ENCODE peak calls at places on chromosomes 16 and 17, in seven cellular contexts. W is Peyer's patch, B is NB4, H is fibroblast of villous mesenchyme, V is left ventricle myocardium inferior, P is AG04450, O is endothelial cell. T is an unnamed sample.

GRCh38 chr17:81603846-81604610 is 32.9 kb downstream of the NPLOC4 start:
- DNase-seq in P (no peak), B (no peak), W (no peak), V (no peak), O (no peak), H (no peak), T (no peak)

GRCh38 chr17:29514792-29515191 is 52.0 kb downstream of the ABHD15 start:
- DNase-seq in O (no peak), H (peak; percentile 10), V (no peak), W (no peak), B (no peak), P (no peak), T (no peak)

GRCh38 chr17:80005360-80006338 is 30.0 kb downstream of the TBC1D16 start:
- DNase-seq in B (peak; percentile 63), P (no peak), H (no peak), O (peak; percentile 68), W (no peak), V (no peak), T (peak; percentile 77)

GRCh38 chr17:4110152-4110551 is 32.7 kb downstream of the ZZEF1 start:
- DNase-seq in P (no peak), V (no peak), H (peak; percentile 51), B (no peak), W (no peak), O (no peak), T (no peak)

GRCh38 chr17:79874329-79874981 is 35.2 kb upstream of the CBX4 start:
- DNase-seq in O (peak; percentile 31), H (peak; percentile 25), V (no peak), W (peak; percentile 18), P (no peak), B (peak; percentile 53), T (no peak)

GRCh38 chr17:66661411-66661843 is 173.5 kb upstream of the CACNG5 start:
- DNase-seq in O (no peak), P (no peak), B (peak; percentile 48), V (no peak), H (peak; percentile 29), W (no peak), T (no peak)

GRCh38 chr17:72126575-72127486 is 6.0 kb downstream of the SOX9 start:
- DNase-seq in O (no peak), B (no peak), W (no peak), H (peak; percentile 24), V (no peak), P (no peak), T (no peak)

GRCh38 chr17:73566905-73567782 is 77.1 kb downstream of the SDK2 start:
- DNase-seq in W (no peak), V (no peak), P (no peak), H (no peak), B (no peak), O (no peak), T (no peak)

GRCh38 chr17:79005063-79005861 is 4.3 kb downstream of the CANT1 start:
- DNase-seq in V (no peak), B (no peak), O (no peak), H (no peak), W (peak; percentile 88), P (no peak), T (peak; percentile 77)

GRCh38 chr17:33871720-33872535 is 383.2 kb upstream of the CCL2 start:
- DNase-seq in P (no peak), B (peak; percentile 17), W (no peak), O (no peak), V (no peak), H (no peak), T (no peak)

GRCh38 chr17:61397086-61397842 is 2.4 kb upstream of the TBX2 start:
- DNase-seq in H (peak; percentile 66), W (peak; percentile 45), V (no peak), P (no peak), O (no peak), B (no peak), T (peak; percentile 81)

GRCh38 chr16:81632392-81633146 is 146.5 kb upstream of the PLCG2 start:
- DNase-seq in P (no peak), O (no peak), B (peak; percentile 98), W (no peak), V (no peak), H (peak; percentile 82), T (peak; percentile 61)

GRCh38 chr17:48299760-48300159 is 130.3 kb downstream of the SKAP1 start:
- DNase-seq in V (no peak), P (no peak), H (no peak), W (no peak), O (no peak), B (no peak), T (no peak)

DNA sequence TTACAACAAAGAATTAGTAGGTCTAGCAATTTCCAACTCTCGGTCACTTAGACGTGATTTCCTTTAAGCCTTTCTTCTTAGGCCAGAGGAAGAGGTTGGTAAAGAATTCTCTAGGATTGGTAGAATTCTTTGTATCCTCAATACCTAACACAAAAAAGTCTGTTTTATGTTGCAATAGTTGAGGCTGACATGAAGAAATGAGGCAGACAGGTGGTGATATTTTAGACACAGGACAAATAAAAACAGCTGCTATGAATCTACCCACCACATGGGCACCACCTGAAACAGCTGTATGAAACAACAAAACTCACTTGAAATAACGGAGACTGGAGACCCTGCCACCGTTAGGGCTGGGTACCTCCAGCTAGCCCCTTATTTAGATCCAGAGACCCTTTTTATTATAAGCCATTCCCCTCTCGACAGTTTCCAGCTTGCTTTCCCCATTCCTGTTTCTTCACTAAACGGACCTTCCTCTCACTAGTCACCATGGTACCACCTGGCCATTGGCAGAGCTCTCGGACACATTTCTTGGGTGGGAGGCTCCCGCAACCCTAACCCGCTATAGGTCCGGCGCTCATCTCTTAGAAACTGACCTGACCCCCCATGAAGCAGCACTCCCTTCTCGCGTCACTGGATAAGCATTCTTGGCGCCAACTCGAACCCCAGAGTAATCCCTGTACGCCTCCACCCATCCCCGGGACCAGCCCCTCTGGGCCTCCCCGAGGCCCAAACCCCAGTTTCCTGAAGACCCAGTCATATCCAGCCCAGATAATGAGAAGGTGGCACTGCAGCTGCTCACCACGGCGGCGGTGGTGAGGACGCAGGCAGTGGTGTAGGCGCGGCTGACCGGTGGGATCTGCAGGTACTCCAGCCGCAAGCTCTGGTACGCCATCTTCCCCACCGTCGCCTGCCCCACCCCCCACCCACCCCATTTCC is at the start of gene DERL2:
- DNase-seq in B (peak; percentile 44), O (no peak), P (no peak), V (no peak), H (no peak), W (no peak), T (no peak)
- TF ChIP-seq CTCF in B (no peak), O (no peak), P (no peak), V (no peak), H (no peak), W (no peak), T (no peak)

DNA sequence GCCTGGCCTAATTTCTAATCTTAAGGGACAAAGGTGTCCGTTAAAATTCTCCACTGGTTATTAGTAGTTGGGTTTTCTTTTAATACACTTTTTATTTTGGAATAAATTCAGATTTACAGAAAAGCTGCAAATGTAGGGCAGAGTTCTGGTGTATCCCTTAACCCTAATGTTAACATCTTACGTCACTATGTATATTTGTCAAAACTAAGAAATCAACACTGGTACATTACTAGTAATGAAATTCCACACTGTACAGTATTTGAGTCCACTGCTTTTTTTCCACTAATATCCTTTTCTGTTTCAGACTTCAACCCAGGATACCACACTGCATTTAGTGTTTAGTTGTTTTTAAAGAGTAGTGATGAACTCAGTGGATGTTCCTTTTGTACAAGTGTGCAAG is 18.7 kb upstream of the KPNA2 start:
- DNase-seq in W (no peak), H (no peak), O (no peak), P (no peak), B (no peak), V (no peak), T (no peak)
- TF ChIP-seq CTCF in W (no peak), H (no peak), O (no peak), P (no peak), B (no peak), V (no peak), T (no peak)

GRCh38 chr16:85796599-85796998 is 2.7 kb downstream of the EMC8 start:
- DNase-seq in B (no peak), V (no peak), O (no peak), W (no peak), H (no peak), P (no peak), T (peak; percentile 32)

GRCh38 chr16:85800321-85800669 is 800 bp downstream of the COX4I1 start:
- DNase-seq in B (no peak), V (no peak), H (no peak), P (no peak), W (no peak), O (no peak), T (peak; percentile 51)

GRCh38 chr16:85799497-85800320 is at the start of the genes COX4I1 and EMC8:
- DNase-seq in W (peak; percentile 97), O (peak; percentile 94), V (peak; percentile 97), P (peak; percentile 75), H (peak; percentile 95), B (peak; percentile 97), T (peak; percentile 98)

GRCh38 chr16:85798283-85798776 is 1.0 kb downstream of the EMC8 start:
- DNase-seq in W (no peak), O (no peak), H (peak; percentile 20), B (no peak), P (no peak), V (no peak), T (peak; percentile 33)

GRCh38 chr16:85798901-85799496 is 345 bp downstream of the EMC8 start:
- DNase-seq in W (no peak), B (peak; percentile 67), P (no peak), O (peak; percentile 29), H (peak; percentile 35), V (no peak), T (peak; percentile 86)
- TF ChIP-seq CTCF in W (no peak), B (no peak), P (peak; percentile 10), O (no peak), H (no peak), V (no peak), T (no peak)

GRCh38 chr17:30831663-30832437 is at the start of gene ATAD5:
- DNase-seq in B (peak; percentile 94), O (peak; percentile 84), W (peak; percentile 92), V (peak; percentile 93), P (peak; percentile 70), H (peak; percentile 93), T (peak; percentile 95)

GRCh38 chr17:30827082-30827481 is 2.6 kb upstream of the CRLF3 start:
- DNase-seq in P (no peak), V (no peak), O (no peak), H (no peak), W (no peak), B (no peak), T (no peak)

GRCh38 chr17:30832438-30832790 is 648 bp downstream of the ATAD5 start:
- DNase-seq in P (no peak), B (no peak), W (no peak), V (no peak), H (no peak), O (no peak), T (no peak)

GRCh38 chr17:30831257-30831656 is 509 bp upstream of the ATAD5 start:
- DNase-seq in B (peak; percentile 59), V (no peak), W (no peak), P (no peak), O (no peak), H (no peak), T (no peak)

DNA sequence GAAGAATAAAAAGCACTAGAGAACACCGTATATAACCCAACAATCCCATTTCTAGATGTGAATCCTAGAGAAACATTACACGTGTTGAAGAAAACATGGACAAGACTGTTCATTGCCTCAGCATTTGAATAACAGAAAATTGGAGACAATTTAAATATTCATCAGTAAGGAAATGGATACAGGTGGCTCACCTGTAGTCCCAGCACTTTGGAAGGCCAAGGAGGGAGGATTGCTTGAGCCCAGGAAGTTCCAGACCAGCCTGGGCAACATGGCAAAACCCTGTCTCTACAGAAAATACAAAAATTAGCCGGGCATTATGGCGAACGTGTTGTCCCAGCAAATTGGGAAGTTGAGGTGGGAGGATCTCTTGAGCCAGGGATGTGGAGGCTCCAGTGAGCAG is 2.7 kb upstream of the ATAD5 start:
- DNase-seq in O (no peak), H (no peak), V (no peak), P (no peak), B (no peak), W (no peak), T (no peak)
- TF ChIP-seq CTCF in O (no peak), H (no peak), V (no peak), P (no peak), B (no peak), W (no peak), T (no peak)

T was measured in kidney.